ENCODE peak calls at places on chromosomes 5 and 9, in six cellular contexts. O, U, Y, X, I and T are unnamed samples.

GRCh38 chr5:177300971-177301370 is 2.5 kb downstream of the RAB24 start:
- DNase-seq in X (no peak), I (no peak), Y (no peak), U (no peak), O (no peak), T (no peak)

GRCh38 chr9:108205276-108205675 is 650.5 kb downstream of the ACTL7B start:
- DNase-seq in Y (no peak), U (no peak), O (no peak), I (no peak), X (no peak), T (no peak)

GRCh38 chr5:151020304-151021031 is at the start of gene GPX3:
- DNase-seq in X (no peak), O (peak), U (peak), Y (no peak), I (peak), T (peak)

GRCh38 chr5:14472986-14473567 is 108.5 kb upstream of the OTULINL start:
- DNase-seq in X (no peak), U (no peak), I (no peak), Y (no peak), O (no peak), T (no peak)

GRCh38 chr5:58505502-58505901 is 14.3 kb downstream of the GAPT start:
- DNase-seq in I (no peak), U (no peak), O (no peak), X (no peak), Y (no peak), T (no peak)

GRCh38 chr5:84292000-84292642 is 92.6 kb downstream of the EDIL3 start:
- DNase-seq in U (no peak), X (no peak), Y (no peak), O (no peak), I (no peak), T (no peak)

GRCh38 chr9:77386187-77386586 is 208.9 kb downstream of the VPS13A start:
- DNase-seq in X (no peak), I (no peak), O (peak), Y (no peak), U (no peak), T (no peak)

GRCh38 chr5:52783226-52783959 is 4.3 kb upstream of the ITGA1 start:
- DNase-seq in O (no peak), X (peak), Y (no peak), I (no peak), U (no peak), T (no peak)

GRCh38 chr9:128243486-128244415 is 32.1 kb downstream of the GOLGA2 start:
- DNase-seq in Y (no peak), X (no peak), O (peak), U (peak), I (no peak), T (no peak)

GRCh38 chr5:2904399-2904798 is 152.9 kb upstream of the IRX2 start:
- DNase-seq in U (no peak), I (no peak), Y (no peak), X (no peak), O (no peak), T (no peak)

GRCh38 chr5:114192108-114192507 is 169.8 kb upstream of the KCNN2 start:
- DNase-seq in U (no peak), X (peak), Y (no peak), O (peak), I (no peak), T (no peak)

GRCh38 chr5:168931638-168932345 is 352.6 kb upstream of the PANK3 start:
- DNase-seq in O (no peak), U (no peak), I (no peak), Y (no peak), X (no peak), T (no peak)

GRCh38 chr9:77215874-77216273 is 38.5 kb downstream of the VPS13A start:
- DNase-seq in X (no peak), U (no peak), I (no peak), O (peak), Y (no peak), T (no peak)

GRCh38 chr5:141477815-141478214 is 2.0 kb downstream of the PCDHGC3 start:
- DNase-seq in I (no peak), O (no peak), Y (no peak), U (no peak), X (no peak), T (no peak)

GRCh38 chr9:18109670-18110069 is 364.3 kb upstream of the ADAMTSL1 start:
- DNase-seq in Y (no peak), I (no peak), X (no peak), U (no peak), O (no peak), T (no peak)

GRCh38 chr5:88899338-88899737 is 16.4 kb upstream of the MEF2C start:
- DNase-seq in I (no peak), O (no peak), U (no peak), Y (no peak), X (no peak), T (no peak)

GRCh38 chr5:89417990-89418820 is 535.2 kb upstream of the MEF2C start:
- DNase-seq in Y (no peak), I (no peak), O (no peak), U (no peak), X (no peak), T (no peak)

GRCh38 chr5:35117960-35118359 is 70.2 kb upstream of the AGXT2 start:
- DNase-seq in O (peak), U (no peak), I (no peak), Y (no peak), X (no peak), T (no peak)

GRCh38 chr9:82604947-82605656 is 457.8 kb downstream of the RASEF start:
- DNase-seq in U (peak), X (no peak), I (no peak), Y (no peak), O (peak), T (no peak)

GRCh38 chr9:2418619-2419018 is 203.0 kb upstream of the VLDLR start:
- DNase-seq in O (peak), U (no peak), I (no peak), X (no peak), Y (peak), T (no peak)

GRCh38 chr5:171335616-171336015 is 26.6 kb downstream of the TLX3 start:
- DNase-seq in O (no peak), I (peak), U (no peak), Y (no peak), X (no peak), T (no peak)

GRCh38 chr5:76479973-76480667 is 77.0 kb downstream of the IQGAP2 start:
- DNase-seq in O (no peak), X (no peak), U (no peak), Y (no peak), I (no peak), T (no peak)

GRCh38 chr9:132802121-132802795 is 75.8 kb downstream of the AK8 start:
- DNase-seq in X (no peak), I (no peak), Y (no peak), O (no peak), U (no peak), T (no peak)

GRCh38 chr5:61450170-61450815 is 118.2 kb downstream of the ZSWIM6 start:
- DNase-seq in U (peak), X (peak), I (no peak), O (peak), Y (peak), T (no peak)

GRCh38 chr9:32524558-32525461 is 1.2 kb downstream of the RIGI start:
- DNase-seq in I (peak), O (no peak), U (peak), X (no peak), Y (no peak), T (no peak)

GRCh38 chr9:91181541-91181940 is 180.2 kb downstream of the AUH start:
- DNase-seq in I (no peak), U (no peak), X (no peak), Y (no peak), O (no peak), T (no peak)

GRCh38 chr5:33381243-33381642 is 59.5 kb upstream of the TARS1 start:
- DNase-seq in Y (no peak), I (no peak), X (peak), O (no peak), U (no peak), T (no peak)

GRCh38 chr5:33375900-33376299 is 64.9 kb upstream of the TARS1 start:
- DNase-seq in U (no peak), Y (no peak), I (no peak), O (no peak), X (no peak), T (no peak)

DNA sequence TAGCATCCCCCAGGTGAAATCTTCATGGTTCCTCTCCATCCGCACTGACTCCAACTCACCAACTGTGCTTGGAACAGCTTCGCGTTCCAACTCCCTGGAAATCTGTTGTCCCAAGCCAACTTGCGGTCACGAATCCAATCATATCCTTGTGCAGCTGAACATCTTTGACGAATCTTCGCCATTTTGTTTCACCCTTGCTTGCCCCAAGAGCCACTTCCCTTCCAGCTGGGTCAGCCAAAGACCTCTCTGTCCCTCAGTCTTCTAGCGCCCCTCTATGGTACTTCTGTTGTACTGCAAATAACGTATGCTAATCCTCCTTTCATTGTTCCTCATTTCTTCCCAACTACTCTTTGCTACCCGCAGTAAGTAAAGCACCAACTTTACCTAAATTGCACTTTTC is 61.0 kb upstream of the TARS1 start:
- DNase-seq in O (peak), X (peak), I (no peak), U (no peak), Y (no peak), T (no peak)
- TF ChIP-seq CTCF in O (peak), X (peak), I (peak), U (no peak), Y (peak), T (no peak)

GRCh38 chr9:135087489-135087791 is at the start of gene OLFM1:
- DNase-seq in X (no peak), I (no peak), U (peak), O (peak), Y (no peak), T (peak)
- H3K4me3 ChIP-seq in X (peak), I (peak), U (peak), O (no peak), Y (no peak), T (peak)

GRCh38 chr5:73152411-73153388 is 20.3 kb upstream of the TMEM174 start:
- DNase-seq in I (no peak), X (no peak), O (no peak), Y (no peak), U (no peak), T (no peak)
- TF ChIP-seq CTCF in I (no peak), X (no peak), O (no peak), Y (no peak), U (no peak), T (no peak)

DNA sequence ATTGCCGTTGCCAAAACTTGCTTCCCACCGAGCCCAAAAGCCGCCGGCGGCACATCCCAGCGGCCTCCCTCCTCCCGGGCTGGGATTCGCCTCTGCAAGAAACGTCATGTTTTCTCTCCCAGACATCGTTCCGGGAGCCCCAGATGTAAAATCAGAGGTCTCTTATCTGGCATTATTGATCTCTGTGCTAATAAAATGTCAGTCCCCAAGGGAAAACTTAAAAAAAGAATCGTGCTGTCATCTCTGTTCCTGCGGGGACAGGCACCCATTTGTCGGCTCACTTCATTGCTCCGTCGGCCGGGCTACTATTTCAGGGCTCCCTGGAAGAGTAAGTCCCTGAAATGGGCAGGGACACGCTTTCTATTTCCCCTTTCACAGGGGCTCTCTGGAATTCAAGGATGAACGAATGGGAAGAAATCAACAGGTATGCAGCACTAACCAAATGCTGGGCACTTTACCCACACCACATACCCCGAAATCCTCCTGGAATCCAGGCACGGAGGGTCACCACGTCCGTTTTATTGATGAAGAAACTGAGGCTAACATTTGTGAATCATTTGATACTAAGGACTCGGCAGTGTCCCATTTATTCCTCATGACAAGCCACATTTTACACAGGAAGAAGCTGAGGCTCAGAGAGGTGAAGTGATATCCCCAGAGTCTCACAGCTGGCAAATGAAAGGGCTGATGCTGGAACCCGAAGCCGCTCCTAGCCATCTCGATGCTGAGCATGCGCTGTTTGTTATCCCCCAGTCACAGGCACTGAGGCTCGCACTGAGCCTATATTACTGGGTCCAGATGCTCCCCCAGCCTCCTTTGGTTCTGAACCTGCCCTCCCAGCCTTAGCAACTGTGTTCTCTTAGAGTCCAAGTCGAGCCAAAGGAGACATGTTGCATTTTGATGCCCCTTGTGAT is 35.7 kb upstream of the MSX2 start:
- DNase-seq in Y (no peak), U (no peak), O (no peak), I (no peak), X (no peak), T (no peak)
- H3K4me3 ChIP-seq in Y (no peak), U (no peak), O (no peak), I (no peak), X (no peak), T (no peak)

GRCh38 chr5:109347252-109347888 is 62.4 kb downstream of the PJA2 start:
- DNase-seq in Y (no peak), O (no peak), X (no peak), I (no peak), U (no peak), T (no peak)
- TF ChIP-seq CTCF in Y (no peak), O (no peak), X (no peak), I (no peak), U (no peak), T (no peak)

GRCh38 chr5:111224561-111224989 is 391 bp downstream of the CAMK4 start:
- DNase-seq in Y (no peak), O (peak), I (no peak), X (no peak), U (no peak), T (no peak)

GRCh38 chr5:111221139-111221538 is 3.0 kb upstream of the CAMK4 start:
- DNase-seq in X (no peak), I (no peak), U (no peak), Y (no peak), O (no peak), T (no peak)

GRCh38 chr5:111223790-111224560 is at the start of gene CAMK4:
- DNase-seq in I (peak), O (peak), Y (peak), U (peak), X (no peak), T (peak)

GRCh38 chr5:111225926-111226325 is 1.7 kb downstream of the CAMK4 start:
- DNase-seq in U (no peak), O (no peak), I (no peak), Y (no peak), X (no peak), T (no peak)

GRCh38 chr5:111223086-111223789 is 946 bp upstream of the CAMK4 start:
- DNase-seq in I (no peak), Y (no peak), X (no peak), U (no peak), O (no peak), T (no peak)
- H3K4me3 ChIP-seq in I (peak), Y (peak), X (peak), U (peak), O (peak), T (peak)

DNA sequence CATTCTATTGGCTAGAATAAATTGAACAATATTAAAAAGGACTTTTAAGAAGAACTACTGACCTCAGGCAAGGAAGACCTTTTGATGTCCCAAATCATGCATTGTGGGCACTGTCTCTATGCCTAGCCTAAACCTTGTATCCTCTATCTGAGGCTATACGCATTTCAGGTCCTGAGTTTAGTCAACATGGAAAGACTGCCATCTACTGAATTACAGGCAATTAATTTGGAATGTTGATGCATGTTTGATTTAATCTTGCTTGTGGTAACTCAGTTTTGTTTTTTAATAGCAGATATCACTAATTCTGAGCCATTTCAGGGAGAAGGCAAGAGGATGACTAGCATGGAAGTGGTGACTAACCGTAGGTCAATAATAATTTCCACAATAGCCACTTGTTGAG is 585.2 kb upstream of the CCNG1 start:
- DNase-seq in U (no peak), O (no peak), I (no peak), Y (no peak), X (no peak), T (no peak)
- TF ChIP-seq CTCF in U (no peak), O (no peak), I (no peak), Y (no peak), X (no peak), T (no peak)

DNA sequence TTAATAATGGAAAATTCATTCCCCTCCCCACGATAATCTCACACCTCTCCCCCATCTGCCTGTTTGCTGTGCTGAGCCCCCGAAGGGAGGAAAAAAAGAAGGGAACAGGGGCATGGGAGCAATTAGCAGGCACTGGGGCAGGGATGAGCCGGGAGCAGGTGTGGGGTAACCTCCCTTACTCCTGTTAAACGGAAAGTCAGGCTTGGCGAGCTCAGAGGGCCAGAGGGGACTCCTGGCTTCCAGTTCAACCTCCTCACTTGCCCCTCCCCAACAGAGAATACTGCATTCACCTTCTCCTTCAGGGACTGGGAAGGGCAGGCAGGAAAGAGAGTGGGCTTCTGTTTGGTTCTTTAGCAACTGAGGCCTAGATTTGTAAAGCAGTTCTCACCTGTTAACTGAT is 1.6 kb downstream of the AFAP1L1 start:
- DNase-seq in I (no peak), X (no peak), U (no peak), Y (no peak), O (no peak), T (no peak)
- H3K4me3 ChIP-seq in I (no peak), X (no peak), U (no peak), Y (no peak), O (no peak), T (no peak)

GRCh38 chr9:28848671-28849070 is 1275.4 kb upstream of the C9orf72 start:
- DNase-seq in I (no peak), O (no peak), U (no peak), Y (no peak), X (no peak), T (no peak)

DNA sequence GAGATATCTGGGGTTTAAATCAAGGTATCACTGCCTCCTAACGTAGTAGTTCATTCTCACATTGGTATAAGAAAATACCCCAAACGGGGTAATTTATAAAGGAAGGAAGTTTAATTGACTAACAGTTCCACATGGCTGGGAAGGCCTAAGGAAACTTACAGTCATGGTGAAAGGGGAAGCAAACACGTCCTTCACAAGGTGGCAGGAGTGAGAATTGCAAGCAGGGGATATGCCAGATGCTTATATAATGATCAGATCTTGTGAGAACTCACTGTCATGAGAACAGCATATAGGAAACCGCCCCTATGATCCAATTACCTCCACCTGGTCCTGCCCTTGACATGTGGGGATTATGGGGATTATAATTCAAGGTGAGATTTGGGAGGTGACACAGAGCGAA is 1280.2 kb upstream of the C9orf72 start:
- DNase-seq in I (no peak), O (no peak), U (no peak), X (no peak), Y (no peak), T (no peak)
- TF ChIP-seq CTCF in I (no peak), O (no peak), U (no peak), X (no peak), Y (no peak), T (no peak)

DNA sequence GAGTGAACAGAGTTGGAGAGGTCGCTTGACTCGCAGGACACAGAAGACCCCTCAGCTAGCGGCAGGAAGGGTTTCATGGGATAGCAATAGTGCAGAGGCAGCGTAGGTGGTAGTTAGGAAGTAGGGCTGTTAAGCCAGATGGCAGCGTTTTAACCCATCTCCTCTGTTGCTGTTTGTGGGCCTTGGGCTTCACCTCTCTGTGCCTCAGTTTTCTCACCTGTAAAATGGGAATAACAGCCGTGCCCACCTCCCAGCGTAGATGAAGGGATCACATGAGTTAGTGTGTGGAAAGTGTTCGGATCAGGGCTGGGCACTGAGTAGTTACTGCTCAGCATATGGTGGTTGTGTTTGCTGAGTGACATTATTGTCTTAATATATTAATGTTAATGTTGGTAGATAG is 1.9 kb downstream of the ZNF354B start:
- DNase-seq in X (no peak), O (no peak), I (no peak), U (no peak), Y (no peak), T (no peak)
- H3K4me3 ChIP-seq in X (peak), O (no peak), I (no peak), U (peak), Y (peak), T (no peak)